ENCODE peak calls at places on chromosomes 7 and 10, in six cellular contexts. Y is caudate nucleus, B is HCT116, Z is testis, Q is uterus, F is thyroid gland. O is an unnamed sample.

GRCh38 chr7:4274286-4274685 is 407.8 kb upstream of the FOXK1 start:
- DNase-seq in F (no peak), B (no peak), Z (no peak), Q (no peak), Y (no peak), O (no peak)

GRCh38 chr7:47741984-47742383 is 160.1 kb upstream of the TNS3 start:
- DNase-seq in F (no peak), Y (no peak), B (no peak), Q (no peak), Z (no peak), O (no peak)

GRCh38 chr10:123069271-123069670 is 60.5 kb downstream of the ACADSB start:
- DNase-seq in Q (no peak), Y (no peak), Z (no peak), F (no peak), B (no peak), O (no peak)

GRCh38 chr10:120012133-120012405 is 119.5 kb downstream of the SEC23IP start:
- DNase-seq in Q (no peak), F (no peak), B (no peak), Z (no peak), Y (no peak), O (no peak)

GRCh38 chr10:34194259-34194658 is 620.8 kb downstream of the PARD3 start:
- DNase-seq in Z (peak), F (no peak), Y (no peak), B (no peak), Q (no peak), O (no peak)

GRCh38 chr10:11178606-11179221 is 161.0 kb downstream of the CELF2 start:
- DNase-seq in Y (no peak), Q (no peak), B (no peak), F (peak), Z (peak), O (no peak)

GRCh38 chr7:31074403-31074802 is 22.3 kb downstream of the ADCYAP1R1 start:
- DNase-seq in B (no peak), Z (peak), Y (no peak), Q (peak), F (peak), O (no peak)

GRCh38 chr10:69352569-69353264 is 64.0 kb downstream of the TACR2 start:
- DNase-seq in Y (no peak), Z (no peak), F (no peak), B (no peak), Q (no peak), O (no peak)

GRCh38 chr10:63866747-63867140 is 345.5 kb downstream of the REEP3 start:
- DNase-seq in B (peak), Z (no peak), Q (no peak), Y (no peak), F (no peak), O (no peak)

GRCh38 chr7:149824301-149824741 is 13.9 kb upstream of the ZNF862 start:
- DNase-seq in B (no peak), F (no peak), Y (no peak), Z (no peak), Q (no peak), O (no peak)

GRCh38 chr7:76054129-76055120 is 6.5 kb downstream of the MDH2 start:
- DNase-seq in Z (no peak), B (no peak), F (no peak), Y (no peak), Q (no peak), O (no peak)

GRCh38 chr7:40966693-40967092 is 736.2 kb downstream of the INHBA start:
- DNase-seq in Q (no peak), Z (no peak), B (no peak), F (no peak), Y (no peak), O (no peak)

GRCh38 chr7:80335473-80336232 is 176.2 kb downstream of the GNAT3 start:
- DNase-seq in Y (no peak), Z (peak), B (no peak), F (no peak), Q (no peak), O (no peak)

GRCh38 chr7:2480071-2480410 is 3.8 kb upstream of the GRIFIN start:
- DNase-seq in F (no peak), Q (no peak), Y (no peak), B (no peak), Z (no peak), O (no peak)

GRCh38 chr7:77931841-77932240 is 133.3 kb downstream of the PHTF2 start:
- DNase-seq in Q (no peak), Z (no peak), F (peak), B (no peak), Y (no peak), O (no peak)

GRCh38 chr7:46115410-46115809 is 194.3 kb upstream of the IGFBP3 start:
- DNase-seq in F (no peak), Q (no peak), Y (no peak), Z (no peak), B (no peak), O (no peak)

GRCh38 chr7:65832281-65832680 is 40.6 kb upstream of the VKORC1L1 start:
- DNase-seq in B (no peak), Q (no peak), Y (no peak), Z (no peak), F (peak), O (no peak)

GRCh38 chr7:36951257-36951697 is 227.0 kb upstream of the AOAH start:
- DNase-seq in B (no peak), Z (no peak), F (no peak), Q (no peak), Y (no peak), O (no peak)

GRCh38 chr10:373015-373414 is 237.8 kb downstream of the ZMYND11 start:
- DNase-seq in B (no peak), Q (no peak), Z (no peak), Y (no peak), F (peak), O (no peak)

GRCh38 chr10:71548494-71548846 is 151.8 kb downstream of the CDH23 start:
- DNase-seq in Z (no peak), B (no peak), F (no peak), Y (no peak), Q (no peak), O (no peak)

GRCh38 chr7:104923010-104923421 is 91.0 kb upstream of the KMT2E start:
- DNase-seq in Q (peak), Z (peak), B (peak), Y (no peak), F (peak), O (no peak)

GRCh38 chr10:68133553-68133952 is 24.3 kb downstream of the MYPN start:
- DNase-seq in Q (no peak), B (no peak), Z (peak), Y (no peak), F (no peak), O (no peak)

GRCh38 chr10:30374353-30374752 is 25.3 kb upstream of the MTPAP start:
- DNase-seq in Y (no peak), Q (no peak), B (no peak), F (no peak), Z (no peak), O (no peak)

GRCh38 chr7:10720042-10720441 is 253.6 kb upstream of the PHF14 start:
- DNase-seq in Y (no peak), Q (no peak), Z (no peak), F (no peak), B (peak), O (no peak)

GRCh38 chr10:8065651-8066050 is 11.2 kb downstream of the GATA3 start:
- DNase-seq in Q (no peak), B (no peak), F (no peak), Y (no peak), Z (no peak), O (no peak)

GRCh38 chr10:45063605-45064231 is 63.0 kb downstream of the ZNF22 start:
- DNase-seq in Z (no peak), B (no peak), Y (no peak), Q (no peak), F (peak), O (no peak)

GRCh38 chr7:35485436-35485835 is 209.5 kb downstream of the HERPUD2 start:
- DNase-seq in Q (no peak), B (no peak), F (no peak), Y (no peak), Z (no peak), O (no peak)

GRCh38 chr7:50393076-50393475 is 57.1 kb downstream of the FIGNL1 start:
- DNase-seq in F (no peak), Q (no peak), B (no peak), Y (no peak), Z (no peak), O (no peak)

GRCh38 chr7:82175319-82175718 is 268.3 kb downstream of the CACNA2D1 start:
- DNase-seq in Q (no peak), B (no peak), F (no peak), Y (no peak), Z (no peak), O (no peak)

GRCh38 chr10:27612615-27613014 is 108.5 kb downstream of the RAB18 start:
- DNase-seq in B (no peak), Q (no peak), Y (no peak), F (no peak), Z (no peak), O (no peak)

GRCh38 chr10:121437596-121437995 is 160.6 kb downstream of the FGFR2 start:
- DNase-seq in Z (peak), B (no peak), Q (peak), Y (no peak), F (peak), O (peak)
- H3K27ac ChIP-seq in Z (no peak), B (no peak), Q (peak), Y (peak), F (peak), O (peak)

DNA sequence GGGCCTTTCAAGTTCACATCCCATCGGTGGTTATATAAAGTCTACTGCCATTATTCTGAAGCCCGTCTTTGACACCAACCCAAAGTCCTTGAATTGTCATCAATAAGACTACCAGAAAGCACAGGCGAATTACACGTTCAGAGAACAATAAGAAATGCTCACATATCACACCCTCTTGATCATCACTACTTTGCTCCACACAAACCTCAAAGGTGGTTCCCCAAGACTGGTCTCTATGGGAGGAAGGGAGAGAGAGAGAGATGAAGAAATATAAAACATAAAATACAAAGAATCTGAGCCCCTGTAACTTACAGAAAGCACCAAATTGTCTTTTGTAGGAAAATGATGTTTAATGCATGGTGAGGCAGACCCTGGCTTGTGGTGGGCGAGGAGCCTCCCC is 4.4 kb downstream of the HIPK2 start:
- DNase-seq in Z (no peak), B (no peak), F (no peak), Y (no peak), Q (no peak), O (no peak)
- H3K27ac ChIP-seq in Z (no peak), B (no peak), F (no peak), Y (no peak), Q (no peak), O (peak)

GRCh38 chr10:116590590-116591444 is at the start of gene PNLIPRP1:
- DNase-seq in B (no peak), Q (no peak), Z (no peak), Y (no peak), F (no peak), O (no peak)

GRCh38 chr10:116593139-116593740 is 2.5 kb downstream of the PNLIPRP1 start:
- DNase-seq in B (no peak), Y (no peak), Z (no peak), F (no peak), Q (no peak), O (no peak)

GRCh38 chr10:116589911-116590310 is 848 bp upstream of the PNLIPRP1 start:
- DNase-seq in F (no peak), Q (no peak), Z (no peak), Y (no peak), B (no peak), O (no peak)

GRCh38 chr10:116588995-116589394 is 1.8 kb upstream of the PNLIPRP1 start:
- DNase-seq in F (no peak), Y (no peak), Q (no peak), Z (no peak), B (no peak), O (no peak)

DNA sequence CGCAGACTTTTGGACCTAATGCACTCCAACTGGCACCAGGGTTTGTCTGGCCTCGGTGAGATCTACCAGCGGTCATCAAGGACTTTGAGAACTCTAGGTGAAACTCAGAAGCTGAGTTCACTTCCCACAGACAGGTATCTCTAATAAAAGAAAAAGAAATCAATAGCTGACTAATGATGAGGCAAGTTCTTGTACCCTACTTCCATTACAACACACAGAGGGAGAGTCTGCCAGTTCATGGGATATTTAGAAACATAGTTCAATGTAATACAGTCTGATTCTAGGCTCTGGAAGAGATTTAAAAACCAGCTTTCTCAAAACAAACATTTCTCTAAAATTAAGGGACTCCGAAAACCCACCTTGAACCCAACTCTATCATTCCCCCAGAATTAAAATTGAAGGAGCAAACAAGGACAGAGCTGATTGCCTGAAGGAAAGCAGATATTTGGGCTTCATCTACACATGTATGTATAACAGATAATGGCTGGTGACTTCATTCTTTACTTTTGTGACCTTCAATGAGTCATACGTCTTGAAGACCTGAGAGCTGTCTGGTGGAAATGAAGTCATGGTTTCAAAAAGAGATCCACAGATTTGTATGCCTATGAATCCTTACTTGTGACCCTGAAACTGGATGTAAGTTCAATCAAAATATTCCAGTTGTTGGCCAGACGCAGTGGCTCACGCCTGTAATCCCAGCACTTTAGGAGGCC is 2.7 kb upstream of the PNLIPRP1 start:
- DNase-seq in Q (no peak), B (no peak), F (no peak), Z (no peak), Y (no peak), O (no peak)
- H3K27ac ChIP-seq in Q (no peak), B (no peak), F (no peak), Z (no peak), Y (no peak), O (no peak)

GRCh38 chr7:157021893-157022680 is 11.6 kb upstream of the MNX1 start:
- DNase-seq in B (no peak), Q (no peak), F (no peak), Z (no peak), Y (no peak), O (no peak)

GRCh38 chr7:157024716-157025115 is 14.3 kb upstream of the MNX1 start:
- DNase-seq in F (no peak), Z (no peak), Y (no peak), B (no peak), Q (no peak), O (no peak)

GRCh38 chr7:157023589-157023905 is 13.1 kb upstream of the MNX1 start:
- DNase-seq in Y (no peak), Q (no peak), Z (no peak), F (no peak), B (no peak), O (no peak)

GRCh38 chr7:157021071-157021891 is 10.8 kb upstream of the MNX1 start:
- DNase-seq in F (no peak), Z (no peak), Y (no peak), Q (no peak), B (no peak), O (no peak)

DNA sequence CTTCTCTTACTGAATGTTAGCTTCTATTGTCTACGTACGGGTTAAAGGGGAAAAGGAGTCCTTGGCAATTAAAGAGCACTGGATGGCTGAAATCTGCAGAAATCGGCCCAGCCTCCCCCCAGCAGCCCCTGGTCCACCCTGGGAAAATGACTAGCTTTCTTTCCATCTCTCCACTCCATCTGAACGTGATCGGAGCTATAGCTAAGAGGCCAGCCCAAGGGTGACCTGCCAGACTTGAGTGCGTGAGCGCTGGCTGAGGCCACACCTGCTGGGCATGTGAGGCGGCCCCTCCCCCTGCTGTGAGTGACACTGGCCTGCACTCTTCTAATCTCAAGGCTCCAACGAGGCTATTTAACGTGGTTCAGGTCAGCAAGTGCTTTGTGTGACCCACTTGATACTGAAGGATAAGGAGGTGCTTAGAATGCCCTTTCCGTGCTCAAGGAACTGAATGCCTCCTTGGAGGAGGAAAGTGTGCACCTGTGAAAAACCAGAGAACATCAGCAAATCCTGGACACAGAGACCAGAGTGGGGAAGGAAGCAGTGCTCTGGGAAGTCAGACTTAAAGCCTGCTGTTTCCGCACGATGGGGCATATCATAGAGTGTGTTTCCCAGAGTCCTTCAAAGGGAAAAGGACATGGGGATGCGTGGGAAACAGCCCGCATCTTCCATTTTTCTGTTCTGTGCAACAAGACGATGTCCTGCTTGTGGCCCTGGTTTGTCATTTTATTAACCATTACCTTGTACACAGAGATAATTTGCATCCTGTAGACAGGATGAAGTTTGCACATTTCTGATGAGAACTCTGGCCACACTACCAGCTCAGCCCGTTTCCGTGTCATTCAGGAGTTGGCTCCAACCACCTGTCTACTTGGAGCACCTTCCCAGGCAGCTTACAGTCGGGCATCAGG is 12.5 kb upstream of the MNX1 start:
- DNase-seq in F (peak), Z (no peak), Y (no peak), B (no peak), Q (no peak), O (no peak)
- H3K27ac ChIP-seq in F (no peak), Z (no peak), Y (no peak), B (no peak), Q (no peak), O (no peak)

DNA sequence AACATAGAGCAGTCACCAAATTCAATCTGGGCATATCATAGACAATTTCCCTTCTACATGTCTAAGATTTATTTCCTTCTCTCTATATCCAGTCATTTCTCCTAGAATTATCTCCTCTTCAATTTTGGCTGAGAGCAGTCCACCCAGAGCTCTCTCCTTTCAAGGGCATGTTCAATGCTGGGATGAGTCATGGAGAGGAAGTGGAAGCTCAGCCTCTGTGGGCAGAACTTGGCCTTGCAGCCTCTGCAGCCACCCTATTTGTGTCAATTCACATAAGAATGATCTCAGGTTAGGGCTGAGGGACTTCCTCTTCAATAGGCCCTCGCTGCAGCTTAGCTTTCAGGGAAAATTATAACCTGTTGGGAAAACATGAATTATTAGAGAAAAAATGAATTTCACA is 560.8 kb downstream of the POM121L12 start:
- DNase-seq in F (no peak), Z (no peak), B (no peak), Y (no peak), Q (no peak), O (no peak)
- H3K27ac ChIP-seq in F (no peak), Z (no peak), B (no peak), Y (no peak), Q (no peak), O (no peak)

GRCh38 chr7:56079450-56080185 is 13.1 kb downstream of the PHKG1 start:
- DNase-seq in Z (peak), Q (peak), Y (peak), B (no peak), F (peak), O (peak)
- H3K27ac ChIP-seq in Z (peak), Q (peak), Y (peak), B (no peak), F (peak), O (peak)

DNA sequence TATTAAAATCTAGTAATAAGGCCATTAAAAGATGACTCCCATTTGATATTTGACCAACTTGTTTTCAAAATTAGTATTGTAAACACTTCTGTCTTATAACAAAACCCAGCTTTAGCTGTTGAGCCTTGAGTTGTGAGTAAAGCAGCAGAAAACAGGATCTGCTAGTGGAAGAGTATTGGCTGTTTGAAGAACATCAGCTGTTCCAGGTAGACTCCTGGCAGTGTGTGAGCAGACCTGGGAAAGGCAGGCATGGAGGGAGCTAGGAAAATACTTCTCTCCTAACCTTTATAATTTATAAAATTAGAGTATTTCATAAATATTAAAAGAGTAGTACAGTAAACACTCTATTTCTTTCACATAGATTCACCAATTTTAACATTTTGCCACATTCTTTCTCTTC is 29.0 kb downstream of the KAT6B start:
- DNase-seq in Q (no peak), Y (no peak), B (no peak), Z (no peak), F (no peak), O (no peak)
- H3K27ac ChIP-seq in Q (no peak), Y (no peak), B (no peak), Z (peak), F (no peak), O (no peak)

GRCh38 chr7:113083834-113084498 is 2.7 kb downstream of the GPR85 start:
- DNase-seq in Z (no peak), B (no peak), F (no peak), Y (no peak), Q (no peak), O (peak)
- H3K27ac ChIP-seq in Z (no peak), B (no peak), F (no peak), Y (peak), Q (no peak), O (no peak)

GRCh38 chr7:114085592-114086490 is 167.0 kb upstream of the PPP1R3A start:
- DNase-seq in F (peak), B (peak), Q (peak), Y (peak), Z (peak), O (peak)
- H3K27ac ChIP-seq in F (peak), B (no peak), Q (peak), Y (peak), Z (peak), O (peak)